ENCODE peak calls at places on chromosomes 3 and 15, in six cellular contexts. Z is IMR-90, R is H9, L is H1, F is neuronal stem cell, Y is trophoblast cell. X is an unnamed sample.
A peak's percentile ranks its signal among the peaks of the same experiment; 100 is the strongest.

GRCh38 chr3:81696090-81696489 is 65.4 kb downstream of the GBE1 start:
- DNase-seq in Z (no peak), R (no peak), L (no peak), F (no peak), Y (no peak), X (no peak)

GRCh38 chr3:175512700-175513099 is 653.6 kb downstream of the NAALADL2 start:
- DNase-seq in Z (no peak), R (no peak), L (no peak), F (peak; percentile 49), Y (no peak), X (no peak)

GRCh38 chr15:90860942-90861675 is 7.3 kb upstream of the FURIN start:
- DNase-seq in Z (no peak), R (no peak), L (no peak), F (no peak), Y (no peak), X (peak; percentile 62)

GRCh38 chr3:142239421-142239820 is 14.0 kb upstream of the GK5 start:
- DNase-seq in Z (no peak), R (no peak), L (no peak), F (no peak), Y (no peak), X (no peak)

GRCh38 chr3:65166531-65166930 is 478.7 kb upstream of the ADAMTS9 start:
- DNase-seq in Z (no peak), R (no peak), L (no peak), F (no peak), Y (no peak), X (no peak)

GRCh38 chr15:69852482-69853275 is 245.0 kb downstream of the TLE3 start:
- DNase-seq in Z (peak; percentile 86), R (no peak), L (no peak), F (no peak), Y (no peak), X (peak; percentile 90)

GRCh38 chr3:179272385-179272784 is 21.5 kb upstream of the KCNMB3 start:
- DNase-seq in Z (peak; percentile 8), R (no peak), L (no peak), F (no peak), Y (no peak), X (no peak)

GRCh38 chr3:137202941-137203340 is 245.2 kb downstream of the IL20RB start:
- DNase-seq in Z (no peak), R (no peak), L (no peak), F (no peak), Y (no peak), X (no peak)

GRCh38 chr15:89758283-89758682 is 7.2 kb upstream of the MESP1 start:
- DNase-seq in Z (no peak), R (no peak), L (no peak), F (no peak), Y (no peak), X (no peak)
- H2BK5ac ChIP-seq in Z (no peak overlapping the region), R (no peak overlapping the region), L (no peak overlapping the region), F (peak overlapping the region; percentile 84), Y (no peak overlapping the region), X (no peak overlapping the region)

GRCh38 chr3:183064475-183064874 is 34.8 kb downstream of the MCCC1 start:
- DNase-seq in Z (no peak), R (peak; percentile 82), L (peak; percentile 75), F (no peak), Y (no peak), X (no peak)

GRCh38 chr3:183074881-183075280 is 24.4 kb downstream of the MCCC1 start:
- DNase-seq in Z (no peak), R (no peak), L (no peak), F (no peak), Y (no peak), X (no peak)

GRCh38 chr3:183070892-183071291 is 28.4 kb downstream of the MCCC1 start:
- DNase-seq in Z (no peak), R (no peak), L (no peak), F (no peak), Y (no peak), X (no peak)

GRCh38 chr3:183073839-183074615 is 25.3 kb downstream of the MCCC1 start:
- DNase-seq in Z (peak; percentile 41), R (no peak), L (no peak), F (no peak), Y (no peak), X (peak; percentile 19)

GRCh38 chr3:183069086-183069485 is 30.2 kb downstream of the MCCC1 start:
- DNase-seq in Z (no peak), R (no peak), L (no peak), F (no peak), Y (no peak), X (no peak)
- H2BK5ac ChIP-seq in Z (no peak overlapping the region), R (no peak overlapping the region), L (no peak overlapping the region), F (no peak overlapping the region), Y (no peak overlapping the region), X (no peak overlapping the region)

DNA sequence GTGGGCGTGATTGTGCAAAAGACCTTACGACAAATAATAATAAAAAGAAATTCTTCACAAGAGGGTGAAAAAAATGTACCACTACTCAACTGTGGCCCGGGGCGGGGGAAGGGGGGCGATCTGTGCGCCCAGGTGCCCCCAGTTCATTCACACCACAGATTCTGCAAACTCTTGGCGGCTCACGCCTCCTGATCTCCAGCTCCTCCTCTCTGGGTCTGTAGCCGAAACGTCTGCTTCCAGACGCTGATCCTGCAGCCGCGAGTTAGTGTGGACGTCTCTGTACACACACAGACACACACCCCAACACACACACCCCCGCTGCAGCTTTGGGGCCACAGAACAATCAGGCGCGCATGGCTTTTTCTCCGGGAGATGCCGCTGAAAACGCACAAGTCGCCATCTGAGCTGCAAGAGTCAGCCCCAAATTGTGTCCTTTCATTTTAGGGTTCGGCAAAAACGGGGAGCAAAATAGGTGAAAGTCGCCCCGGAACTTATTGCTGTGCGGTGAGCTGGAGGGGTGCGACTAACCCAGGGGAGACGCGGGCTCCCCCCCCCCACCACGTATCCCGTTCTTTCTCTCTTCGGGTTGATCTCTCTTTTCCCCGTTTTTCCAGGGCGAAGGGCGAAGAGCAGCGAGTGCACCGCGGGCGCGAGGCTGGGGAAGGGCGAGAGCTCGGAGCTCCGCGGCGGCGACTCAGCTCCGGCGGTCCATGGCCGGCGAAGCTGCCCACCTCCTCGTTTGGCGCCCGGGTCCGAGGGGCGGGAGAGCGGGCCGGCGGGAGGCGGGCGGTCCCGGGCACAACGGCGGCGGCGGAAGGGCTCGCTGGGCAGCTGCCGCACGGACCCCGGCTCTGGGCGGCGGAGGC is 503 bp upstream of the WNT5A start:
- DNase-seq in Z (peak; percentile 73), R (peak; percentile 42), L (peak; percentile 73), F (peak; percentile 41), Y (no peak), X (peak; percentile 85)
- H2BK5ac ChIP-seq in Z (peak overlapping the region; percentile 95), R (no peak overlapping the region), L (no peak overlapping the region), F (peak overlapping the region; percentile 28), Y (peak overlapping the region; percentile 83), X (peak overlapping the region; percentile 98)

DNA sequence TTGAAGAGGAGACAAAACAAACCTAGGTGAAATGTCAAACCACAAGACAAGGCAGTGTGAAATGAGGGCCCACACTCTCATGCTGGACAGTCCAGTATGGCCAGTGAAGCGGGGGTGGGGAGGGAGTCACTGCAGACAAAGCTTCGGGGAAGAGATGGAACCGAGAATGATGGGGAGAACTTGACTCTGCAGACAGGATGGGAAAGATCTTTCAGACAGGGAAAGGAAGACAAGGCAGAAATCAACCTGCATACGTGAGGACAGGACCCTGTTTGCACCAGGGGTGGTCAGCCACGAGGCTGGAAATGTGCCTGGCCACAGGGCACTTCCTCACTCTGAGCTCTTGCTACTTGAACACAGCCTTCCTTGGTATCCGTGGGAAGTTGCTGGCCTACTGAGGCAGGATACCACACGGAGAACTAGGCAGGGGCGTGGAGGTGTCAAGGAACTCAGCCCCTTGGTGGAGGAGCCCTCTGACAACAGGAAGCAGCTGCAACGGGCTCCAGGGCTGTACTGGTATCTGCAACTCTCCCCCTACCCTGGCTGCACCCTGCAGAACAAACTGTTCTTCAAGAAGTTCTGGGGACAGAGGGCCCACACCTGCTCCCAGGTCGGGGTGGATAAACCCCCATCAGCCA is 9.3 kb upstream of the SRP14 start:
- DNase-seq in Z (no peak), R (no peak), L (peak; percentile 39), F (no peak), Y (no peak), X (no peak)
- H2BK5ac ChIP-seq in Z (peak overlapping the region; percentile 42), R (no peak overlapping the region), L (no peak overlapping the region), F (no peak overlapping the region), Y (peak overlapping the region; percentile 27), X (no peak overlapping the region)

GRCh38 chr3:27721717-27722564 is at the start of gene EOMES:
- DNase-seq in Z (no peak), R (peak; percentile 86), L (peak; percentile 84), F (no peak), Y (peak; percentile 6), X (peak; percentile 46)
- H2BK5ac ChIP-seq in Z (no peak within 1 kb of the TSS), R (no peak within 1 kb of the TSS), L (no peak within 1 kb of the TSS), F (no peak within 1 kb of the TSS), Y (no peak within 1 kb of the TSS), X (no peak within 1 kb of the TSS)

DNA sequence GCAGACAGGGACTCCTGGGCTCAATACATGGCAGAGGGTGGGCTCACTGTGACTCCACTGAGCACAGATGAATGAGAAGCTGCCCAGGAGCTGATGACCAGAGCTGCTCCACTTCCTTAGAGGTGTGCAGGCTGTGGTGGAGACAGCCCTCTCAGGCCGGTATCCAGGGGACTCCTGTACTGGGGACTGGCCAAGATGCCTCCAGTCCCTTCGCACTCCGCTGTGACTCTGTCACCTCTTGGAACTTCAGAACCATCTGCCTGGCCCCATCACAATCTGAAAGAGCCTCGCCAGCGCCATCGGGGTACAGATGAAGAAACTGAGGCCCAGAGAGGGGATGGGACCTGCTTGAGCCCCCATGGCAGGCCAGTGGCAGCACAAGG is 111.2 kb downstream of the ETFA start:
- DNase-seq in Z (no peak), R (no peak), L (no peak), F (no peak), Y (no peak), X (no peak)
- H2BK5ac ChIP-seq in Z (no peak overlapping the region), R (no peak overlapping the region), L (no peak overlapping the region), F (no peak overlapping the region), Y (no peak overlapping the region), X (no peak overlapping the region)

GRCh38 chr3:1232276-1232675 is 139.5 kb downstream of the CNTN6 start:
- DNase-seq in Z (no peak), R (no peak), L (no peak), F (no peak), Y (no peak), X (no peak)
- H2BK5ac ChIP-seq in Z (no peak overlapping the region), R (no peak overlapping the region), L (no peak overlapping the region), F (no peak overlapping the region), Y (no peak overlapping the region), X (no peak overlapping the region)

GRCh38 chr3:31295150-31295765 is 237.5 kb upstream of the STT3B start:
- DNase-seq in Z (no peak), R (no peak), L (no peak), F (no peak), Y (no peak), X (no peak)
- H2BK5ac ChIP-seq in Z (no peak overlapping the region), R (no peak overlapping the region), L (no peak overlapping the region), F (no peak overlapping the region), Y (peak overlapping the region; percentile 10), X (no peak overlapping the region)